ENCODE peak calls at places on chromosomes 4 and X, in five cellular contexts. Y is fibroblast of pulmonary artery, H is GM12865, G is IMR-90, Q is SJSA1. M is an unnamed sample.

GRCh38 chr4:139175647-139176298 is 1.2 kb downstream of the ELF2 start:
- DNase-seq in Y (peak), H (no peak), G (peak), Q (no peak), M (no peak)

GRCh38 chr4:8848507-8849265 is 23.0 kb downstream of the HMX1 start:
- DNase-seq in Y (no peak), H (no peak), G (no peak), Q (no peak), M (no peak)

GRCh38 chr4:141605425-141605856 is 30.9 kb upstream of the IL15 start:
- DNase-seq in Y (no peak), H (no peak), G (no peak), Q (no peak), M (no peak)

GRCh38 chr4:65791807-65792308 is 121.6 kb upstream of the EPHA5 start:
- DNase-seq in Y (peak), H (no peak), G (no peak), Q (no peak), M (no peak)

GRCh38 chrX:13151806-13152510 is 107.5 kb upstream of the FAM9C start:
- DNase-seq in Y (no peak), H (no peak), G (peak), Q (no peak), M (no peak)

GRCh38 chr4:14254252-14254651 is 626.7 kb upstream of the BOD1L1 start:
- DNase-seq in Y (peak), H (peak), G (peak), Q (peak), M (peak)

GRCh38 chr4:8240211-8241041 is 29.1 kb upstream of the HTRA3 start:
- DNase-seq in Y (no peak), H (no peak), G (no peak), Q (no peak), M (no peak)

GRCh38 chr4:88143504-88143903 is 14.9 kb downstream of the ABCG2 start:
- DNase-seq in Y (peak), H (no peak), G (peak), Q (no peak), M (no peak)

GRCh38 chr4:5919044-5919443 is 26.2 kb upstream of the CRMP1 start:
- DNase-seq in Y (no peak), H (no peak), G (no peak), Q (no peak), M (no peak)

GRCh38 chr4:54998991-54999390 is 126.4 kb downstream of the KDR start:
- DNase-seq in Y (peak), H (no peak), G (peak), Q (no peak), M (no peak)

GRCh38 chr4:38765391-38765790 is 17.4 kb downstream of the TLR10 start:
- DNase-seq in Y (no peak), H (no peak), G (peak), Q (no peak), M (no peak)

GRCh38 chrX:120311632-120312000 is 355 bp upstream of the TMEM255A start:
- DNase-seq in Y (no peak), H (no peak), G (no peak), Q (no peak), M (no peak)

GRCh38 chrX:118000518-118000917 is 116.1 kb downstream of the KLHL13 start:
- DNase-seq in Y (no peak), H (no peak), G (no peak), Q (no peak), M (no peak)

GRCh38 chr4:123443401-123444297 is 47.1 kb downstream of the SPRY1 start:
- DNase-seq in Y (no peak), H (peak), G (peak), Q (no peak), M (no peak)

GRCh38 chr4:146029939-146030710 is 91.5 kb upstream of the ZNF827 start:
- DNase-seq in Y (no peak), H (peak), G (no peak), Q (no peak), M (no peak)
- H3K4me3 ChIP-seq in Y (no peak), H (peak), G (no peak), Q (no peak), M (no peak)

GRCh38 chr4:152529880-152530279 is 6.0 kb downstream of the FBXW7 start:
- DNase-seq in Y (no peak), H (no peak), G (no peak), Q (no peak), M (no peak)
- H3K4me3 ChIP-seq in Y (no peak), H (no peak), G (no peak), Q (no peak), M (no peak)

GRCh38 chrX:10174810-10175209 is 18.0 kb downstream of the CLCN4 start:
- DNase-seq in Y (no peak), H (no peak), G (peak), Q (no peak), M (no peak)

GRCh38 chrX:10172867-10173266 is 16.1 kb downstream of the CLCN4 start:
- DNase-seq in Y (no peak), H (no peak), G (peak), Q (no peak), M (no peak)

GRCh38 chrX:10175317-10175871 is 18.6 kb downstream of the CLCN4 start:
- DNase-seq in Y (peak), H (no peak), G (peak), Q (peak), M (no peak)

GRCh38 chrX:10174051-10174450 is 17.3 kb downstream of the CLCN4 start:
- DNase-seq in Y (no peak), H (no peak), G (no peak), Q (no peak), M (no peak)

DNA sequence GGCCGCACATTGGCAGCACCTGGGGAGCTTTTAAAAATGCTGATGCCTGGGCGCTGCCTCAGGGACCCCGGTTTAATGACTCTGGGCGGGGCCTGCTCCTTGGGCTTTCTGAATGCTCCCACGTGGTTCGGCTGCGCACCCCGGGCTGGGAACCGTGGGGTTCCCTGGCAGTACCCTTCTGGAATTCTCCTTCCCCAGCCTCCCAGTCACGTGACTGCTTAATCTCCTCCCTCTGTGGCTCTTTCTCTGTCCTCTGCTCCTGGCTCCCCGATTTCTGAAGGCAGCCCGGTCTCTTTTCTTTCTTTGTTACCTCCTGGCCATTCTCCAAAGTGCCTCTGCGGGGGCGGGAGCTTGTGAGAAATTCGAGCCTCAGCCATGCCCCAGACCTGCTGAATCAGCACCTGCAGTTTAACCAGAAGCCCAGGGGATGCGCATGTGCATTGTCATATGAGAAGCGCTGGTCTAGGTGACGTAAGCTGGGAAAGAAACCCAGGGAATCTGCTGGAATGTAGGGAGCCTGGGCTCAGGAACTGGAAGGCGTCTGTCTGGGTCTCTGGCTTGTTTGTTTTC is 16.6 kb downstream of the CLCN4 start:
- DNase-seq in Y (peak), H (no peak), G (peak), Q (peak), M (peak)
- H3K4me3 ChIP-seq in Y (no peak), H (no peak), G (no peak), Q (peak), M (no peak)

GRCh38 chr4:183691006-183691405 is 31.9 kb downstream of the TRAPPC11 start:
- DNase-seq in Y (no peak), H (no peak), G (no peak), Q (no peak), M (no peak)
- H3K4me3 ChIP-seq in Y (no peak), H (no peak), G (no peak), Q (no peak), M (no peak)

DNA sequence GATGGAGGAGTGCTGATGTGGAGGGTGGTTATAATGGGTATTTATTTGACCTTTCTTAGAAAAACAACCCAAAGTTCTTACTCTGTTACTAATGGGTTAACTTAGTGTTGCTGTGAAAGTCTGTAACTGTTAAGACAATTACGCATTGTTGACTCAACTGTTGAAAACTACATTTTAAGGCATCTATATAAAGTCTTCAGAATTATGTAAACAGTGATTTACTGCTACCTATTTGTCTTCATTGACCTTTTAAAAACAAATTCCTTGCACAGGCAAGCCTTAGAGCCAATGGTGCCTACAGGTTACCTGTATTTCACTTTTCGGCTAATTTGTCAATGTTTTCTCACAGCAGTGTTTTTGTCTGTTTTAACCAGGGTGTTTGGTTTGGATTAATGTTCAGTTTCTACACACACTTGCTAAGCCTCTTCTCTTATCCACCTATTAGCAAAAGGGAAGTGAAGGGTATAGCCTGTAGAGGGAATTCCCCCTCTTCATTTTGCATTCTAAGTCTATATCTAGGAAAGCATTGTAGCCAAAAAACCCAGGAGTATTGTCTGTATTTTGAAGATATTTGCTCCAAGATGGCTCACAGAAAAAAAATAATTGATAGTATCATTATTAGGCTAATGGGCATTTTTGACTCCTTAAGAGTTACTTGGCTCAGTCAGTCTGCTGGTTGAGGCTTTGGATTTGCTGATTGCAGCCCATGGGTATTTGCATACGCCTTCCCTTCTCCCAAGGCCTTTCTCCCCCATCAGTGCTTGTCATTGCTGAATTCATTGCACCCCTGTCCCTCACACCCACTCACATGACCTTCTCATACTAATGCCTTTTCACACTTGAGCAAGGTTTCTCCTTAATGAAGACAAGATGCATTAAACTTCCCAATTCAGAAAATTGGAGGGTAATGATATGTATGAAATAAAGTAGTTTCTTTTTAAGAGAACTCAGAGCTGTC is 30.5 kb downstream of the AFF1 start:
- DNase-seq in Y (no peak), H (peak), G (no peak), Q (no peak), M (no peak)
- H3K4me3 ChIP-seq in Y (no peak), H (no peak), G (no peak), Q (no peak), M (no peak)